ENCODE peak calls at places on chromosomes 4 and X, in ten cellular contexts. One of them, this sample, is unnamed. For H3K9me3, the result is how much of the 10 kb centered on the place peaks cover.

GRCh38 chr4:155709878-155710277 is 43.2 kb downstream of the GUCY1A1 start:
- DNase-seq in ovary: no peak
- DNase-seq in WERI-Rb-1: no peak
- DNase-seq in H9: no peak
- DNase-seq in left ventricle myocardium inferior: no peak
- DNase-seq in fibroblast of lung: no peak
- DNase-seq in astrocyte: no peak
- DNase-seq in CD8-positive, alpha-beta T cell: no peak
- DNase-seq in upper lobe of left lung: no peak
- DNase-seq in SK-N-SH: no peak
- DNase-seq in this sample: no peak

GRCh38 chr4:87227704-87228560 is 7.5 kb upstream of the KLHL8 start:
- DNase-seq in ovary: no peak
- DNase-seq in WERI-Rb-1: no peak
- DNase-seq in H9: no peak
- DNase-seq in left ventricle myocardium inferior: no peak
- DNase-seq in fibroblast of lung: no peak
- DNase-seq in astrocyte: no peak
- DNase-seq in CD8-positive, alpha-beta T cell: no peak
- DNase-seq in upper lobe of left lung: no peak
- DNase-seq in SK-N-SH: no peak
- DNase-seq in this sample: no peak

GRCh38 chr4:4395849-4396627 is 9.1 kb downstream of the NSG1 start:
- DNase-seq in ovary: no peak
- DNase-seq in WERI-Rb-1: peak
- DNase-seq in H9: peak
- DNase-seq in left ventricle myocardium inferior: no peak
- DNase-seq in fibroblast of lung: peak
- DNase-seq in astrocyte: peak
- DNase-seq in CD8-positive, alpha-beta T cell: no peak
- DNase-seq in upper lobe of left lung: no peak
- DNase-seq in SK-N-SH: peak
- DNase-seq in this sample: no peak

GRCh38 chr4:3387943-3388348 is 53.8 kb upstream of the HGFAC start:
- DNase-seq in ovary: peak
- DNase-seq in WERI-Rb-1: no peak
- DNase-seq in H9: no peak
- DNase-seq in left ventricle myocardium inferior: peak
- DNase-seq in fibroblast of lung: peak
- DNase-seq in astrocyte: peak
- DNase-seq in CD8-positive, alpha-beta T cell: no peak
- DNase-seq in upper lobe of left lung: peak
- DNase-seq in SK-N-SH: peak
- DNase-seq in this sample: peak

GRCh38 chrX:40709395-40709794 is 25.9 kb downstream of the MED14 start:
- DNase-seq in ovary: no peak
- DNase-seq in WERI-Rb-1: no peak
- DNase-seq in H9: no peak
- DNase-seq in left ventricle myocardium inferior: no peak
- DNase-seq in fibroblast of lung: no peak
- DNase-seq in astrocyte: no peak
- DNase-seq in CD8-positive, alpha-beta T cell: no peak
- DNase-seq in upper lobe of left lung: no peak
- DNase-seq in SK-N-SH: no peak
- DNase-seq in this sample: no peak

GRCh38 chr4:119646347-119647071 is 17.9 kb upstream of the PDE5A start:
- DNase-seq in ovary: no peak
- DNase-seq in WERI-Rb-1: no peak
- DNase-seq in H9: no peak
- DNase-seq in left ventricle myocardium inferior: peak
- DNase-seq in fibroblast of lung: peak
- DNase-seq in astrocyte: peak
- DNase-seq in CD8-positive, alpha-beta T cell: no peak
- DNase-seq in upper lobe of left lung: no peak
- DNase-seq in SK-N-SH: no peak
- DNase-seq in this sample: peak

GRCh38 chrX:69163936-69164741 is 1.1 kb downstream of the PJA1 start:
- DNase-seq in ovary: peak
- DNase-seq in WERI-Rb-1: peak
- DNase-seq in H9: peak
- DNase-seq in left ventricle myocardium inferior: no peak
- DNase-seq in fibroblast of lung: no peak
- DNase-seq in astrocyte: no peak
- DNase-seq in CD8-positive, alpha-beta T cell: peak
- DNase-seq in upper lobe of left lung: peak
- DNase-seq in SK-N-SH: peak
- DNase-seq in this sample: peak

GRCh38 chr4:173182403-173182802 is 13.8 kb downstream of the GALNT7 start:
- DNase-seq in ovary: no peak
- DNase-seq in WERI-Rb-1: no peak
- DNase-seq in H9: no peak
- DNase-seq in left ventricle myocardium inferior: no peak
- DNase-seq in fibroblast of lung: peak
- DNase-seq in astrocyte: peak
- DNase-seq in CD8-positive, alpha-beta T cell: no peak
- DNase-seq in upper lobe of left lung: no peak
- DNase-seq in SK-N-SH: no peak
- DNase-seq in this sample: no peak

GRCh38 chrX:143768976-143769375 is 48.4 kb upstream of the SPANXN2 start:
- DNase-seq in ovary: no peak
- DNase-seq in WERI-Rb-1: no peak
- DNase-seq in H9: no peak
- DNase-seq in left ventricle myocardium inferior: no peak
- DNase-seq in fibroblast of lung: no peak
- DNase-seq in astrocyte: no peak
- DNase-seq in CD8-positive, alpha-beta T cell: no peak
- DNase-seq in upper lobe of left lung: no peak
- DNase-seq in SK-N-SH: no peak
- DNase-seq in this sample: no peak

GRCh38 chrX:110665636-110666035 is 130.0 kb downstream of the CHRDL1 start:
- DNase-seq in ovary: no peak
- DNase-seq in WERI-Rb-1: peak
- DNase-seq in H9: peak
- DNase-seq in left ventricle myocardium inferior: peak
- DNase-seq in fibroblast of lung: peak
- DNase-seq in astrocyte: no peak
- DNase-seq in CD8-positive, alpha-beta T cell: no peak
- DNase-seq in upper lobe of left lung: no peak
- DNase-seq in SK-N-SH: peak
- DNase-seq in this sample: no peak

GRCh38 chr4:38774181-38774580 is 8.6 kb downstream of the TLR10 start:
- DNase-seq in ovary: no peak
- DNase-seq in WERI-Rb-1: no peak
- DNase-seq in H9: no peak
- DNase-seq in left ventricle myocardium inferior: no peak
- DNase-seq in fibroblast of lung: peak
- DNase-seq in astrocyte: no peak
- DNase-seq in CD8-positive, alpha-beta T cell: no peak
- DNase-seq in upper lobe of left lung: no peak
- DNase-seq in SK-N-SH: no peak
- DNase-seq in this sample: no peak

GRCh38 chr4:174553828-174554227 is 31.5 kb upstream of the HPGD start:
- DNase-seq in ovary: no peak
- DNase-seq in WERI-Rb-1: no peak
- DNase-seq in H9: no peak
- DNase-seq in left ventricle myocardium inferior: no peak
- DNase-seq in fibroblast of lung: peak
- DNase-seq in astrocyte: peak
- DNase-seq in CD8-positive, alpha-beta T cell: no peak
- DNase-seq in upper lobe of left lung: no peak
- DNase-seq in SK-N-SH: no peak
- DNase-seq in this sample: no peak

GRCh38 chr4:48247142-48247877 is 22.3 kb downstream of the TEC start:
- DNase-seq in ovary: no peak
- DNase-seq in WERI-Rb-1: no peak
- DNase-seq in H9: no peak
- DNase-seq in left ventricle myocardium inferior: no peak
- DNase-seq in fibroblast of lung: peak
- DNase-seq in astrocyte: peak
- DNase-seq in CD8-positive, alpha-beta T cell: no peak
- DNase-seq in upper lobe of left lung: no peak
- DNase-seq in SK-N-SH: no peak
- DNase-seq in this sample: no peak

GRCh38 chrX:38973327-38973726 is 172.1 kb downstream of the MID1IP1 start:
- DNase-seq in ovary: no peak
- DNase-seq in WERI-Rb-1: no peak
- DNase-seq in H9: no peak
- DNase-seq in left ventricle myocardium inferior: no peak
- DNase-seq in fibroblast of lung: peak
- DNase-seq in astrocyte: no peak
- DNase-seq in CD8-positive, alpha-beta T cell: no peak
- DNase-seq in upper lobe of left lung: no peak
- DNase-seq in SK-N-SH: no peak
- DNase-seq in this sample: no peak

GRCh38 chrX:103233263-103233662 is 18.4 kb downstream of the BEX4 start:
- DNase-seq in ovary: no peak
- DNase-seq in WERI-Rb-1: no peak
- DNase-seq in H9: no peak
- DNase-seq in left ventricle myocardium inferior: no peak
- DNase-seq in fibroblast of lung: no peak
- DNase-seq in astrocyte: no peak
- DNase-seq in CD8-positive, alpha-beta T cell: no peak
- DNase-seq in upper lobe of left lung: no peak
- DNase-seq in SK-N-SH: no peak
- DNase-seq in this sample: no peak

GRCh38 chr4:74625981-74626380 is 168.3 kb downstream of the BTC start:
- DNase-seq in ovary: no peak
- DNase-seq in WERI-Rb-1: no peak
- DNase-seq in H9: no peak
- DNase-seq in left ventricle myocardium inferior: no peak
- DNase-seq in fibroblast of lung: no peak
- DNase-seq in astrocyte: no peak
- DNase-seq in CD8-positive, alpha-beta T cell: no peak
- DNase-seq in upper lobe of left lung: no peak
- DNase-seq in SK-N-SH: no peak
- DNase-seq in this sample: no peak

GRCh38 chr4:101527186-101527585 is 179.9 kb upstream of the PPP3CA start:
- DNase-seq in ovary: no peak
- DNase-seq in WERI-Rb-1: no peak
- DNase-seq in H9: no peak
- DNase-seq in left ventricle myocardium inferior: no peak
- DNase-seq in fibroblast of lung: no peak
- DNase-seq in astrocyte: peak
- DNase-seq in CD8-positive, alpha-beta T cell: peak
- DNase-seq in upper lobe of left lung: no peak
- DNase-seq in SK-N-SH: no peak
- DNase-seq in this sample: no peak

GRCh38 chr4:38563703-38564490 is 100.1 kb upstream of the KLF3 start:
- DNase-seq in ovary: no peak
- DNase-seq in WERI-Rb-1: peak
- DNase-seq in H9: no peak
- DNase-seq in left ventricle myocardium inferior: no peak
- DNase-seq in fibroblast of lung: peak
- DNase-seq in astrocyte: peak
- DNase-seq in CD8-positive, alpha-beta T cell: no peak
- DNase-seq in upper lobe of left lung: no peak
- DNase-seq in SK-N-SH: no peak
- DNase-seq in this sample: no peak

GRCh38 chrX:17613979-17614572 is 123.2 kb upstream of the SCML1 start:
- DNase-seq in ovary: no peak
- DNase-seq in WERI-Rb-1: no peak
- DNase-seq in H9: no peak
- DNase-seq in left ventricle myocardium inferior: no peak
- DNase-seq in fibroblast of lung: peak
- DNase-seq in astrocyte: peak
- DNase-seq in CD8-positive, alpha-beta T cell: no peak
- DNase-seq in upper lobe of left lung: no peak
- DNase-seq in SK-N-SH: no peak
- DNase-seq in this sample: no peak

GRCh38 chrX:54043696-54044125 is 562 bp downstream of the PHF8 start:
- DNase-seq in ovary: no peak
- DNase-seq in WERI-Rb-1: peak
- DNase-seq in H9: peak
- DNase-seq in left ventricle myocardium inferior: peak
- DNase-seq in fibroblast of lung: no peak
- DNase-seq in astrocyte: peak
- DNase-seq in CD8-positive, alpha-beta T cell: no peak
- DNase-seq in upper lobe of left lung: peak
- DNase-seq in SK-N-SH: peak
- DNase-seq in this sample: peak

GRCh38 chr4:105022811-105023667 is 123.6 kb upstream of the TET2 start:
- DNase-seq in ovary: no peak
- DNase-seq in WERI-Rb-1: no peak
- DNase-seq in H9: no peak
- DNase-seq in left ventricle myocardium inferior: no peak
- DNase-seq in fibroblast of lung: peak
- DNase-seq in astrocyte: peak
- DNase-seq in CD8-positive, alpha-beta T cell: no peak
- DNase-seq in upper lobe of left lung: no peak
- DNase-seq in SK-N-SH: no peak
- DNase-seq in this sample: no peak

GRCh38 chr4:128287871-128288688 is 467 bp upstream of the PGRMC2 start:
- DNase-seq in ovary: peak
- DNase-seq in WERI-Rb-1: peak
- DNase-seq in H9: peak
- DNase-seq in left ventricle myocardium inferior: peak
- DNase-seq in fibroblast of lung: peak
- DNase-seq in astrocyte: peak
- DNase-seq in CD8-positive, alpha-beta T cell: peak
- DNase-seq in upper lobe of left lung: peak
- DNase-seq in SK-N-SH: peak
- DNase-seq in this sample: peak
- TF ChIP-seq CTCF in ovary: peak
- TF ChIP-seq CTCF in WERI-Rb-1: peak
- TF ChIP-seq CTCF in H9: peak
- TF ChIP-seq CTCF in left ventricle myocardium inferior: peak
- TF ChIP-seq CTCF in fibroblast of lung: no peak
- TF ChIP-seq CTCF in astrocyte: no peak
- TF ChIP-seq CTCF in CD8-positive, alpha-beta T cell: no peak
- TF ChIP-seq CTCF in upper lobe of left lung: peak
- TF ChIP-seq CTCF in SK-N-SH: peak
- TF ChIP-seq CTCF in this sample: peak

GRCh38 chr4:23130845-23131244 is 438.1 kb downstream of the GBA3 start:
- DNase-seq in ovary: no peak
- DNase-seq in WERI-Rb-1: no peak
- DNase-seq in H9: no peak
- DNase-seq in left ventricle myocardium inferior: no peak
- DNase-seq in fibroblast of lung: no peak
- DNase-seq in astrocyte: no peak
- DNase-seq in CD8-positive, alpha-beta T cell: no peak
- DNase-seq in upper lobe of left lung: no peak
- DNase-seq in SK-N-SH: no peak
- DNase-seq in this sample: no peak
- H3K9me3 ChIP-seq in ovary: under half
- H3K9me3 ChIP-seq in WERI-Rb-1: under half
- H3K9me3 ChIP-seq in H9: under half
- H3K9me3 ChIP-seq in left ventricle myocardium inferior: under half
- H3K9me3 ChIP-seq in fibroblast of lung: under half
- H3K9me3 ChIP-seq in astrocyte: under half
- H3K9me3 ChIP-seq in CD8-positive, alpha-beta T cell: under half
- H3K9me3 ChIP-seq in upper lobe of left lung: under half
- H3K9me3 ChIP-seq in SK-N-SH: under half
- H3K9me3 ChIP-seq in this sample: under half

GRCh38 chr4:8688041-8688907 is 95.7 kb downstream of the CPZ start:
- DNase-seq in ovary: no peak
- DNase-seq in WERI-Rb-1: peak
- DNase-seq in H9: peak
- DNase-seq in left ventricle myocardium inferior: no peak
- DNase-seq in fibroblast of lung: no peak
- DNase-seq in astrocyte: no peak
- DNase-seq in CD8-positive, alpha-beta T cell: no peak
- DNase-seq in upper lobe of left lung: peak
- DNase-seq in SK-N-SH: peak
- DNase-seq in this sample: no peak
- TF ChIP-seq CTCF in ovary: no peak
- TF ChIP-seq CTCF in WERI-Rb-1: peak
- TF ChIP-seq CTCF in H9: peak
- TF ChIP-seq CTCF in left ventricle myocardium inferior: peak
- TF ChIP-seq CTCF in fibroblast of lung: peak
- TF ChIP-seq CTCF in astrocyte: peak
- TF ChIP-seq CTCF in CD8-positive, alpha-beta T cell: no peak
- TF ChIP-seq CTCF in upper lobe of left lung: peak
- TF ChIP-seq CTCF in SK-N-SH: peak
- TF ChIP-seq CTCF in this sample: peak

GRCh38 chrX:56987741-56988140 is 7.6 kb downstream of the SPIN3 start:
- DNase-seq in ovary: no peak
- DNase-seq in WERI-Rb-1: no peak
- DNase-seq in H9: no peak
- DNase-seq in left ventricle myocardium inferior: no peak
- DNase-seq in fibroblast of lung: no peak
- DNase-seq in astrocyte: no peak
- DNase-seq in CD8-positive, alpha-beta T cell: no peak
- DNase-seq in upper lobe of left lung: no peak
- DNase-seq in SK-N-SH: no peak
- DNase-seq in this sample: no peak
- H3K9me3 ChIP-seq in ovary: under half
- H3K9me3 ChIP-seq in WERI-Rb-1: under half
- H3K9me3 ChIP-seq in H9: under half
- H3K9me3 ChIP-seq in left ventricle myocardium inferior: under half
- H3K9me3 ChIP-seq in fibroblast of lung: under half
- H3K9me3 ChIP-seq in astrocyte: under half
- H3K9me3 ChIP-seq in CD8-positive, alpha-beta T cell: under half
- H3K9me3 ChIP-seq in upper lobe of left lung: under half
- H3K9me3 ChIP-seq in SK-N-SH: under half
- H3K9me3 ChIP-seq in this sample: under half

This sample was measured in heart left ventricle.